ENCODE peak calls at places on chromosomes 5 and 9, in ten cellular contexts. X, K, J, M, Q, H, W, L, S and G are unnamed samples. For H3K27me3, the result is how much of the 10 kb centered on the place peaks cover.

GRCh38 chr9:82489579-82489915 is 501.0 kb downstream of the SPATA31D1 start:
- DNase-seq in X (no peak), K (no peak), J (no peak), M (no peak), Q (no peak), H (no peak), W (no peak), L (no peak), S (peak), G (no peak)

GRCh38 chr5:169521366-169521983 is 62.1 kb upstream of the SPDL1 start:
- DNase-seq in X (no peak), K (peak), J (no peak), M (no peak), Q (no peak), H (no peak), W (no peak), L (peak), S (peak), G (no peak)

GRCh38 chr5:126482591-126482990 is 59.4 kb downstream of the GRAMD2B start:
- DNase-seq in X (no peak), K (no peak), J (no peak), M (no peak), Q (no peak), H (no peak), W (no peak), L (no peak), S (no peak), G (no peak)

GRCh38 chr5:62460578-62460983 is 48.0 kb downstream of the IPO11 start:
- DNase-seq in X (no peak), K (no peak), J (no peak), M (no peak), Q (no peak), H (no peak), W (no peak), L (no peak), S (peak), G (no peak)

GRCh38 chr9:15824310-15824709 is 271.5 kb downstream of the CCDC171 start:
- DNase-seq in X (no peak), K (no peak), J (peak), M (no peak), Q (no peak), H (no peak), W (peak), L (no peak), S (peak), G (no peak)

GRCh38 chr9:16205455-16205854 is 652.6 kb downstream of the CCDC171 start:
- DNase-seq in X (no peak), K (no peak), J (no peak), M (no peak), Q (no peak), H (no peak), W (no peak), L (no peak), S (no peak), G (no peak)

GRCh38 chr9:126859111-126859510 is 1.3 kb upstream of the ZBTB34 start:
- DNase-seq in X (no peak), K (no peak), J (no peak), M (no peak), Q (no peak), H (no peak), W (no peak), L (no peak), S (no peak), G (no peak)

GRCh38 chr5:77210091-77211012 is at the start of gene PDE8B:
- DNase-seq in X (no peak), K (peak), J (no peak), M (no peak), Q (no peak), H (peak), W (no peak), L (peak), S (no peak), G (peak)

GRCh38 chr9:18905033-18905882 is 127.8 kb downstream of the SAXO1 start:
- DNase-seq in X (no peak), K (no peak), J (no peak), M (no peak), Q (no peak), H (no peak), W (no peak), L (no peak), S (peak), G (no peak)

GRCh38 chr5:177302354-177303110 is 987 bp downstream of the RAB24 start:
- DNase-seq in X (no peak), K (no peak), J (no peak), M (no peak), Q (no peak), H (peak), W (no peak), L (no peak), S (peak), G (no peak)

GRCh38 chr5:56342612-56343011 is 109.5 kb upstream of the ANKRD55 start:
- DNase-seq in X (no peak), K (no peak), J (no peak), M (no peak), Q (no peak), H (no peak), W (no peak), L (no peak), S (no peak), G (no peak)

GRCh38 chr5:164370841-164371240 is 865.4 kb downstream of the MAT2B start:
- DNase-seq in X (no peak), K (no peak), J (no peak), M (no peak), Q (no peak), H (no peak), W (no peak), L (no peak), S (no peak), G (no peak)

GRCh38 chr5:141814064-141814982 is 63.9 kb downstream of the PCDH1 start:
- DNase-seq in X (peak), K (no peak), J (peak), M (no peak), Q (peak), H (peak), W (peak), L (peak), S (no peak), G (no peak)

GRCh38 chr5:33901176-33901575 is 9.4 kb upstream of the ADAMTS12 start:
- DNase-seq in X (no peak), K (no peak), J (no peak), M (no peak), Q (no peak), H (no peak), W (no peak), L (no peak), S (no peak), G (no peak)

GRCh38 chr5:174910245-174910737 is 185.9 kb downstream of the MSX2 start:
- DNase-seq in X (peak), K (peak), J (peak), M (no peak), Q (peak), H (peak), W (peak), L (no peak), S (peak), G (peak)

GRCh38 chr9:124202447-124202971 is 55.2 kb upstream of the NEK6 start:
- DNase-seq in X (peak), K (no peak), J (no peak), M (no peak), Q (peak), H (peak), W (peak), L (no peak), S (peak), G (no peak)

GRCh38 chr5:135356522-135357318 is 42.3 kb downstream of the MACROH2A1 start:
- DNase-seq in X (no peak), K (no peak), J (no peak), M (no peak), Q (peak), H (peak), W (no peak), L (peak), S (peak), G (peak)

GRCh38 chr9:113807173-113808061 is 68.7 kb upstream of the ZNF618 start:
- DNase-seq in X (peak), K (no peak), J (peak), M (no peak), Q (peak), H (no peak), W (peak), L (peak), S (peak), G (peak)

GRCh38 chr9:14189146-14189545 is 124.8 kb downstream of the NFIB start:
- DNase-seq in X (no peak), K (no peak), J (no peak), M (no peak), Q (no peak), H (no peak), W (no peak), L (no peak), S (no peak), G (no peak)

GRCh38 chr9:97900103-97900737 is 22.1 kb downstream of the TRMO start:
- DNase-seq in X (no peak), K (no peak), J (no peak), M (no peak), Q (no peak), H (no peak), W (no peak), L (no peak), S (peak), G (no peak)

GRCh38 chr5:111779260-111780254 is 22.6 kb upstream of the NREP start:
- DNase-seq in X (no peak), K (no peak), J (no peak), M (no peak), Q (no peak), H (no peak), W (no peak), L (no peak), S (peak), G (no peak)

GRCh38 chr5:175752826-175753535 is 95.1 kb downstream of the HRH2 start:
- DNase-seq in X (no peak), K (no peak), J (no peak), M (no peak), Q (no peak), H (no peak), W (no peak), L (no peak), S (no peak), G (no peak)

GRCh38 chr9:112074250-112075008 is 100.7 kb downstream of the SUSD1 start:
- DNase-seq in X (peak), K (no peak), J (peak), M (no peak), Q (peak), H (no peak), W (peak), L (peak), S (peak), G (peak)

GRCh38 chr5:158970569-158971014 is 129.1 kb downstream of the EBF1 start:
- DNase-seq in X (no peak), K (no peak), J (no peak), M (no peak), Q (no peak), H (no peak), W (no peak), L (no peak), S (peak), G (no peak)

GRCh38 chr5:138597660-138598400 is 22.6 kb upstream of the HSPA9 start:
- DNase-seq in X (no peak), K (no peak), J (no peak), M (no peak), Q (no peak), H (no peak), W (no peak), L (no peak), S (no peak), G (no peak)

GRCh38 chr5:75734913-75735789 is 17.9 kb upstream of the POC5 start:
- DNase-seq in X (no peak), K (no peak), J (peak), M (no peak), Q (peak), H (no peak), W (peak), L (no peak), S (peak), G (peak)

GRCh38 chr5:80825780-80826460 is 134.2 kb upstream of the RASGRF2 start:
- DNase-seq in X (no peak), K (no peak), J (no peak), M (no peak), Q (no peak), H (no peak), W (no peak), L (no peak), S (no peak), G (peak)

GRCh38 chr5:175844174-175844573 is 27.2 kb upstream of the CPLX2 start:
- DNase-seq in X (no peak), K (no peak), J (no peak), M (no peak), Q (no peak), H (no peak), W (no peak), L (no peak), S (no peak), G (no peak)

GRCh38 chr9:86713456-86713855 is 233.8 kb downstream of the GAS1 start:
- DNase-seq in X (no peak), K (no peak), J (no peak), M (no peak), Q (no peak), H (no peak), W (no peak), L (no peak), S (peak), G (no peak)

GRCh38 chr9:88458716-88459115 is 70.5 kb downstream of the SPIN1 start:
- DNase-seq in X (no peak), K (no peak), J (no peak), M (no peak), Q (no peak), H (no peak), W (no peak), L (no peak), S (peak), G (no peak)

GRCh38 chr5:74248576-74248975 is 392.0 kb downstream of the ENC1 start:
- DNase-seq in X (no peak), K (no peak), J (no peak), M (no peak), Q (no peak), H (no peak), W (no peak), L (no peak), S (no peak), G (no peak)

GRCh38 chr9:86116425-86116824 is 17.1 kb upstream of the GOLM1 start:
- DNase-seq in X (no peak), K (no peak), J (no peak), M (no peak), Q (no peak), H (no peak), W (no peak), L (no peak), S (no peak), G (no peak)

GRCh38 chr5:155631116-155631515 is 617.6 kb downstream of the KIF4B start:
- DNase-seq in X (no peak), K (no peak), J (no peak), M (no peak), Q (no peak), H (no peak), W (no peak), L (no peak), S (peak), G (no peak)

GRCh38 chr5:140324834-140325195 is 21.6 kb downstream of the HBEGF start:
- DNase-seq in X (no peak), K (no peak), J (no peak), M (no peak), Q (no peak), H (no peak), W (no peak), L (peak), S (peak), G (no peak)

GRCh38 chr9:15250013-15250412 is 57.0 kb downstream of the TTC39B start:
- DNase-seq in X (no peak), K (no peak), J (no peak), M (no peak), Q (no peak), H (no peak), W (no peak), L (no peak), S (no peak), G (no peak)

GRCh38 chr9:130243015-130243881 is 22.3 kb upstream of the HMCN2 start:
- DNase-seq in X (peak), K (no peak), J (peak), M (peak), Q (peak), H (peak), W (peak), L (peak), S (no peak), G (peak)
- H3K4me3 ChIP-seq in X (no peak), K (no peak), J (no peak), M (peak), Q (no peak), H (peak), W (no peak), L (no peak), S (no peak), G (no peak)

GRCh38 chr9:137409515-137409914 is 13.4 kb downstream of the EXD3 start:
- DNase-seq in X (no peak), K (peak), J (no peak), M (no peak), Q (no peak), H (no peak), W (no peak), L (no peak), S (no peak), G (no peak)

GRCh38 chr9:137406085-137406773 is 16.7 kb downstream of the EXD3 start:
- DNase-seq in X (no peak), K (peak), J (no peak), M (no peak), Q (no peak), H (no peak), W (no peak), L (no peak), S (no peak), G (no peak)

GRCh38 chr9:137408651-137409405 is 14.1 kb downstream of the EXD3 start:
- DNase-seq in X (no peak), K (peak), J (no peak), M (no peak), Q (no peak), H (no peak), W (no peak), L (no peak), S (no peak), G (no peak)

GRCh38 chr9:137406876-137407589 is 15.9 kb downstream of the EXD3 start:
- DNase-seq in X (peak), K (peak), J (peak), M (no peak), Q (peak), H (peak), W (peak), L (peak), S (peak), G (peak)

DNA sequence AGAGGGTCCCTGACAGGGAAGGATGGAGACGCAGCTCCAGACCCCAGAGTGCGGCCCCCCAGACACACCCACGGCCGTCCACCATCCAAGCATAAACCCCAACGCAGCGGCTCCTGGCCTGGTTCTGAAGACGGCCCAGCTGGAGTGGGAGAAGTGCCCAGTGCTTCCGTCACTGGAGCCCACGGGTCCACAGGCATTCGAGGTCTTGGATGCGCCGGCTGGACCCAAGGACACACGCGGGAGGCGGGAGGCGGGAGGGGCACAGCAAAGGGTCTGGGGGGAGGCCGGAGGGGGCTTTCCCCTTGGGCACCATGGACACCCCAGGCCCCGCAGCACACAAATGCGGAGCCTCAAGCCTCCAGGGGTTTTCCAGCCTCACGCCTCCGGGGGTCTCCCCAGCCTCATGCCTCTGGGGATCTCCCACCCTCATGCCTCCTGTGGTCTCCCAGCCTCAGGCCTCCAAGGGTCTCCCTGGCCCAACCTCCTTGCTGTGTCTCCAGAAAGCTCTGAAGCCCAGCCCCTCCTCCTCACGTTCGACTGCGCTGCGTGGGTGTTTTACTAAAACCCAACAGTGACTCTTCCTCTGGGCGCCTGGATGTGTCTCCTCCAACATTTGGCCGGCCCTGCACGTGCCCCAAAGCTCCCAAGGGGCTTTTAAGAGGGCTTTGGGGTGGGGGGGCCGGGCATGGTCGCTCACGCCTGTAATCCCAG is 15.2 kb downstream of the EXD3 start:
- DNase-seq in X (no peak), K (peak), J (no peak), M (no peak), Q (no peak), H (no peak), W (no peak), L (peak), S (no peak), G (no peak)
- H3K27me3 ChIP-seq in X (under half), K (under half), J (under half), M (under half), Q (under half), H (under half), W (under half), L (under half), S (under half), G (under half)

DNA sequence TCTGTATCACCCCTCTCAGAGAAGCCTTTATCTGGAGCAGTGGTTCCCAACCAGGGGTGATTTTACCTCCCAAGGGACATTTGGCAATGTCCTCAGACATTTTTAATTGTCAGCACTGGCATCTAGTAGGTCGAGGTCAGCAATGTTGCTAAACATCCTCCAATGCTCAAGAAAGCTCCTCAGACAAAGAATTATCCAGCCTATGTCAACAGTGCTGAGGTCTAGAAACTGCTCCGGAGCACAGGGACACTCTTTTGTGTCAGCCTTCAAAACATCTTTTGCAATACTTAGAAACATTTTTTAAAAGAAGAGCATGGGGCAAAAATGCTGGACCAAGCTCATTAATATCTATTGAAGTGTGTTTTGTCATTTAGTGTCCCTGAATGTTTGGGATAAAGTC is 193.8 kb downstream of the CD180 start:
- DNase-seq in X (no peak), K (no peak), J (no peak), M (no peak), Q (no peak), H (no peak), W (no peak), L (no peak), S (no peak), G (no peak)
- H3K4me3 ChIP-seq in X (no peak), K (peak), J (no peak), M (peak), Q (no peak), H (no peak), W (peak), L (no peak), S (no peak), G (no peak)

GRCh38 chr9:128298535-128299482 is 22.7 kb downstream of the SWI5 start:
- DNase-seq in X (no peak), K (no peak), J (no peak), M (no peak), Q (peak), H (no peak), W (peak), L (no peak), S (no peak), G (peak)

GRCh38 chr9:128309551-128309950 is 12.7 kb downstream of the TRUB2 start:
- DNase-seq in X (no peak), K (no peak), J (no peak), M (no peak), Q (no peak), H (no peak), W (no peak), L (no peak), S (no peak), G (no peak)

GRCh38 chr9:128304971-128305288 is 17.3 kb downstream of the TRUB2 start:
- DNase-seq in X (no peak), K (no peak), J (peak), M (no peak), Q (peak), H (no peak), W (peak), L (no peak), S (peak), G (no peak)

GRCh38 chr9:128304151-128304970 is 17.9 kb downstream of the TRUB2 start:
- DNase-seq in X (no peak), K (no peak), J (no peak), M (no peak), Q (no peak), H (no peak), W (peak), L (no peak), S (peak), G (no peak)
- H3K27me3 ChIP-seq in X (under half), K (under half), J (under half), M (under half), Q (under half), H (under half), W (under half), L (under half), S (under half), G (under half)